ENCODE peak calls at places on chromosomes 11 and 22, in five cellular contexts. One of them, this sample, is unnamed.

GRCh38 chr22:25334091-25334490 is 114.7 kb downstream of the CRYBB2 start:
- DNase-seq in lung: peak
- DNase-seq in fibroblast of pulmonary artery: peak
- DNase-seq in cardiac muscle cell: peak
- DNase-seq in HCT116: peak
- DNase-seq in this sample: peak

GRCh38 chr22:36732609-36733008 is 29.1 kb upstream of the CACNG2 start:
- DNase-seq in lung: no peak
- DNase-seq in fibroblast of pulmonary artery: no peak
- DNase-seq in cardiac muscle cell: no peak
- DNase-seq in HCT116: no peak
- DNase-seq in this sample: no peak

GRCh38 chr11:78784321-78785061 is 209.8 kb upstream of the NARS2 start:
- DNase-seq in lung: no peak
- DNase-seq in fibroblast of pulmonary artery: peak
- DNase-seq in cardiac muscle cell: peak
- DNase-seq in HCT116: no peak
- DNase-seq in this sample: peak

GRCh38 chr11:127050141-127050632 is 49.6 kb upstream of the KIRREL3 start:
- DNase-seq in lung: no peak
- DNase-seq in fibroblast of pulmonary artery: no peak
- DNase-seq in cardiac muscle cell: no peak
- DNase-seq in HCT116: no peak
- DNase-seq in this sample: no peak

GRCh38 chr11:28529046-28529445 is 420.9 kb downstream of the METTL15 start:
- DNase-seq in lung: no peak
- DNase-seq in fibroblast of pulmonary artery: no peak
- DNase-seq in cardiac muscle cell: peak
- DNase-seq in HCT116: no peak
- DNase-seq in this sample: peak

GRCh38 chr11:36411202-36411640 is 98.9 kb downstream of the TRAF6 start:
- DNase-seq in lung: peak
- DNase-seq in fibroblast of pulmonary artery: peak
- DNase-seq in cardiac muscle cell: peak
- DNase-seq in HCT116: no peak
- DNase-seq in this sample: no peak

GRCh38 chr11:83736689-83737088 is 450.5 kb upstream of the CCDC90B start:
- DNase-seq in lung: no peak
- DNase-seq in fibroblast of pulmonary artery: no peak
- DNase-seq in cardiac muscle cell: no peak
- DNase-seq in HCT116: no peak
- DNase-seq in this sample: no peak

GRCh38 chr11:104625246-104625645 is 273.0 kb downstream of the CASP12 start:
- DNase-seq in lung: no peak
- DNase-seq in fibroblast of pulmonary artery: peak
- DNase-seq in cardiac muscle cell: peak
- DNase-seq in HCT116: no peak
- DNase-seq in this sample: peak

GRCh38 chr11:1400168-1401000 is 10.7 kb downstream of the BRSK2 start:
- DNase-seq in lung: no peak
- DNase-seq in fibroblast of pulmonary artery: no peak
- DNase-seq in cardiac muscle cell: no peak
- DNase-seq in HCT116: no peak
- DNase-seq in this sample: no peak

GRCh38 chr22:19723165-19723989 is at the start of gene GP1BB:
- DNase-seq in lung: no peak
- DNase-seq in fibroblast of pulmonary artery: peak
- DNase-seq in cardiac muscle cell: peak
- DNase-seq in HCT116: no peak
- DNase-seq in this sample: no peak

GRCh38 chr11:91959411-91959810 is 265.2 kb upstream of the FAT3 start:
- DNase-seq in lung: no peak
- DNase-seq in fibroblast of pulmonary artery: no peak
- DNase-seq in cardiac muscle cell: no peak
- DNase-seq in HCT116: no peak
- DNase-seq in this sample: no peak

GRCh38 chr11:70247710-70248072 is 22.8 kb upstream of the PPFIA1 start:
- DNase-seq in lung: no peak
- DNase-seq in fibroblast of pulmonary artery: no peak
- DNase-seq in cardiac muscle cell: no peak
- DNase-seq in HCT116: no peak
- DNase-seq in this sample: no peak

GRCh38 chr22:24566899-24567511 is 11.2 kb downstream of the SNRPD3 start:
- DNase-seq in lung: no peak
- DNase-seq in fibroblast of pulmonary artery: no peak
- DNase-seq in cardiac muscle cell: peak
- DNase-seq in HCT116: no peak
- DNase-seq in this sample: no peak

GRCh38 chr11:34749666-34750659 is 129.1 kb downstream of the EHF start:
- DNase-seq in lung: peak
- DNase-seq in fibroblast of pulmonary artery: peak
- DNase-seq in cardiac muscle cell: peak
- DNase-seq in HCT116: no peak
- DNase-seq in this sample: peak

GRCh38 chr11:83612891-83613766 is 327.0 kb upstream of the CCDC90B start:
- DNase-seq in lung: no peak
- DNase-seq in fibroblast of pulmonary artery: no peak
- DNase-seq in cardiac muscle cell: no peak
- DNase-seq in HCT116: no peak
- DNase-seq in this sample: no peak

GRCh38 chr22:44549021-44549420 is 51.0 kb upstream of the RTL6 start:
- DNase-seq in lung: no peak
- DNase-seq in fibroblast of pulmonary artery: no peak
- DNase-seq in cardiac muscle cell: no peak
- DNase-seq in HCT116: no peak
- DNase-seq in this sample: no peak

GRCh38 chr11:96167233-96167632 is 175.8 kb downstream of the MAML2 start:
- DNase-seq in lung: no peak
- DNase-seq in fibroblast of pulmonary artery: no peak
- DNase-seq in cardiac muscle cell: no peak
- DNase-seq in HCT116: no peak
- DNase-seq in this sample: no peak

GRCh38 chr11:115660072-115660805 is 156.0 kb upstream of the CADM1 start:
- DNase-seq in lung: no peak
- DNase-seq in fibroblast of pulmonary artery: no peak
- DNase-seq in cardiac muscle cell: no peak
- DNase-seq in HCT116: no peak
- DNase-seq in this sample: no peak

GRCh38 chr11:64146036-64146943 is 19.6 kb downstream of the MACROD1 start:
- DNase-seq in lung: peak
- DNase-seq in fibroblast of pulmonary artery: peak
- DNase-seq in cardiac muscle cell: peak
- DNase-seq in HCT116: peak
- DNase-seq in this sample: peak

GRCh38 chr11:133830931-133831907 is 14.1 kb downstream of the SPATA19 start:
- DNase-seq in lung: no peak
- DNase-seq in fibroblast of pulmonary artery: no peak
- DNase-seq in cardiac muscle cell: no peak
- DNase-seq in HCT116: no peak
- DNase-seq in this sample: no peak

GRCh38 chr11:1640076-1640946 is 10.7 kb downstream of the KRTAP5-5 start:
- DNase-seq in lung: no peak
- DNase-seq in fibroblast of pulmonary artery: peak
- DNase-seq in cardiac muscle cell: peak
- DNase-seq in HCT116: no peak
- DNase-seq in this sample: peak

GRCh38 chr22:27170491-27170890 is 513.1 kb downstream of the MIAT start:
- DNase-seq in lung: no peak
- DNase-seq in fibroblast of pulmonary artery: peak
- DNase-seq in cardiac muscle cell: peak
- DNase-seq in HCT116: peak
- DNase-seq in this sample: peak

GRCh38 chr11:128210148-128210940 is 377.0 kb downstream of the ETS1 start:
- DNase-seq in lung: peak
- DNase-seq in fibroblast of pulmonary artery: peak
- DNase-seq in cardiac muscle cell: peak
- DNase-seq in HCT116: peak
- DNase-seq in this sample: peak

GRCh38 chr22:48901324-48901723 is 926.3 kb downstream of the BRD1 start:
- DNase-seq in lung: no peak
- DNase-seq in fibroblast of pulmonary artery: no peak
- DNase-seq in cardiac muscle cell: no peak
- DNase-seq in HCT116: no peak
- DNase-seq in this sample: no peak

GRCh38 chr11:106925245-106925644 is 93.0 kb downstream of the GUCY1A2 start:
- DNase-seq in lung: no peak
- DNase-seq in fibroblast of pulmonary artery: no peak
- DNase-seq in cardiac muscle cell: no peak
- DNase-seq in HCT116: no peak
- DNase-seq in this sample: no peak

GRCh38 chr11:45333023-45333422 is 46.9 kb upstream of the SYT13 start:
- DNase-seq in lung: no peak
- DNase-seq in fibroblast of pulmonary artery: peak
- DNase-seq in cardiac muscle cell: peak
- DNase-seq in HCT116: no peak
- DNase-seq in this sample: peak

GRCh38 chr11:119624102-119624615 is 104.8 kb downstream of the NECTIN1 start:
- DNase-seq in lung: no peak
- DNase-seq in fibroblast of pulmonary artery: no peak
- DNase-seq in cardiac muscle cell: no peak
- DNase-seq in HCT116: no peak
- DNase-seq in this sample: no peak

GRCh38 chr22:36008565-36008964 is 20.1 kb downstream of the RBFOX2 start:
- DNase-seq in lung: no peak
- DNase-seq in fibroblast of pulmonary artery: no peak
- DNase-seq in cardiac muscle cell: no peak
- DNase-seq in HCT116: no peak
- DNase-seq in this sample: no peak

GRCh38 chr11:72239296-72239848 is 4.6 kb downstream of the PHOX2A start:
- DNase-seq in lung: peak
- DNase-seq in fibroblast of pulmonary artery: peak
- DNase-seq in cardiac muscle cell: peak
- DNase-seq in HCT116: no peak
- DNase-seq in this sample: peak

GRCh38 chr11:1751521-1751921 is 1.1 kb upstream of the IFITM10 start:
- DNase-seq in lung: no peak
- DNase-seq in fibroblast of pulmonary artery: no peak
- DNase-seq in cardiac muscle cell: no peak
- DNase-seq in HCT116: no peak
- DNase-seq in this sample: no peak

GRCh38 chr11:1448166-1448825 is 38.3 kb downstream of the MOB2 start:
- DNase-seq in lung: no peak
- DNase-seq in fibroblast of pulmonary artery: no peak
- DNase-seq in cardiac muscle cell: no peak
- DNase-seq in HCT116: no peak
- DNase-seq in this sample: no peak

GRCh38 chr22:37747090-37747714 is 50.4 kb downstream of the TRIOBP start:
- DNase-seq in lung: no peak
- DNase-seq in fibroblast of pulmonary artery: peak
- DNase-seq in cardiac muscle cell: peak
- DNase-seq in HCT116: no peak
- DNase-seq in this sample: peak

GRCh38 chr11:79971255-79971654 is 530.4 kb upstream of the TENM4 start:
- DNase-seq in lung: no peak
- DNase-seq in fibroblast of pulmonary artery: no peak
- DNase-seq in cardiac muscle cell: no peak
- DNase-seq in HCT116: no peak
- DNase-seq in this sample: no peak

GRCh38 chr11:121206810-121207209 is 85.8 kb upstream of the SC5D start:
- DNase-seq in lung: no peak
- DNase-seq in fibroblast of pulmonary artery: no peak
- DNase-seq in cardiac muscle cell: no peak
- DNase-seq in HCT116: no peak
- DNase-seq in this sample: no peak
- TF ChIP-seq CTCF in lung: no peak
- TF ChIP-seq CTCF in fibroblast of pulmonary artery: no peak
- TF ChIP-seq CTCF in cardiac muscle cell: no peak
- TF ChIP-seq CTCF in HCT116: no peak
- TF ChIP-seq CTCF in this sample: no peak

GRCh38 chr11:111574373-111575230 is 27.6 kb upstream of the SIK2 start:
- DNase-seq in lung: no peak
- DNase-seq in fibroblast of pulmonary artery: no peak
- DNase-seq in cardiac muscle cell: no peak
- DNase-seq in HCT116: no peak
- DNase-seq in this sample: no peak
- H3K4me3 ChIP-seq in lung: no peak
- H3K4me3 ChIP-seq in fibroblast of pulmonary artery: no peak
- H3K4me3 ChIP-seq in cardiac muscle cell: no peak
- H3K4me3 ChIP-seq in HCT116: no peak
- H3K4me3 ChIP-seq in this sample: no peak

DNA sequence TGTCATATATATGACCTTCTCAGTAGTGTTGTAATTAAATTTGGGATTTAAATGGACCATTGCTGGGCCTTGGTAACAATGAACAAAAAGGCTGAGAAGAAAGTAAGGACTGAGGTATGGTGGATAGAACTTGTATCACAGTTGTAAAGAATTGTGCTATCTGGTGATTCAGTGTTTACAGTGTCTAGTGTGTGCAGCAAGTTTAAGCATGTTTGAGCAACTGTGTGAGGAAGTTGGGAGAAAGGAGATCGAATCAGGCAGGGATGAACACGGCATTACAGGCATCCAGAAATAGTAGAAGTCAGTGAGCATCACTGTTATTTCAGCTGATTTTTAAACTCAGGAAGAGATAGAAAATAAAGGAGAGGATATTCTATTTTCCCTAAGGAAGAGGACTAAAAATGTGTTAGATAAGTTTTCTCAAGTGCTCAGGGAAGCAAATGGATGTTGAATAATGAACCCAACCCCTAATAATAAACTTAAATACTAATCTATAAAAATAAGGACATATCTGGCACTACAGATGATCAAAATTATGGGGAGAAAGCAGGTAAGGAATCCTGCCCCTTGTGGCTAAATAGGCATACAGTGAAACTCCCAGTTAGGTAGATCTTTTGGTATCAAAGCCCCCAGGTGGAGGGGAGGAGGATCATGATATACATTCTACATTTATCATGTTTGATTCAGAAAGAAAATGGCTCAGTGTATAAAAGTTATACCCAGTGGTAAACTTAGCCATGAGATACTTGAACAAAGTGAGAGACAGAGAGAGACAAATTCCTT is 361.0 kb upstream of the ANO3 start:
- DNase-seq in lung: no peak
- DNase-seq in fibroblast of pulmonary artery: no peak
- DNase-seq in cardiac muscle cell: no peak
- DNase-seq in HCT116: no peak
- DNase-seq in this sample: no peak
- TF ChIP-seq CTCF in lung: no peak
- TF ChIP-seq CTCF in fibroblast of pulmonary artery: peak
- TF ChIP-seq CTCF in cardiac muscle cell: no peak
- TF ChIP-seq CTCF in HCT116: peak
- TF ChIP-seq CTCF in this sample: peak

DNA sequence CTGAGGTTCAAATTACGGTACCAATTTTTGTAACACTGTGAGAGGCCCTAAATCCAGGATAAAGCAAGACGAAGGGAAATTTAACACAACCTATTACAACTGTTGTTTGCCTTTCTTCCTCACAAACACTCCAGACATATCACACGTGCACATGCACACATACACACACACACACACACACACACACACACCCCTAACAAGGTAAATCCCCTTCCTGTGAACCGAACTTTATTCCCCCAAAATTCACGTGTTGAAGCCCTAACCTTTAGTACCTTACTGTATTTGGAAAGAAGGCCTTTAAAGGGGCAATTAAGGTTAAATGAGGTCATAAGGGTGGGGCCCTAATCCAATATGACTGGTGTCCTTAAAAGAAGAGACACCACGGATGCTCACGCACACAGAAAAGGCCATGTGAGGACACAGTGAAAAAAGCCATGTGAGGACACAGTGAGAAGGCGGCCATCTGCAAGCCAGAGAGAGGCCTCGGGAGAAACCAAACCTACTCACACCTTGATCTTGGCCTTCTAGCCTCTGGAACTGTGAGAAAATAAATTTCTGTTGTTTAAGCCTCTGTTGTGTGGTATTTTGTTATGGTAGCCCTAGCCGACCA is 1.8 kb downstream of the SERGEF start:
- DNase-seq in lung: no peak
- DNase-seq in fibroblast of pulmonary artery: no peak
- DNase-seq in cardiac muscle cell: no peak
- DNase-seq in HCT116: no peak
- DNase-seq in this sample: no peak
- H3K4me3 ChIP-seq in lung: no peak
- H3K4me3 ChIP-seq in fibroblast of pulmonary artery: no peak
- H3K4me3 ChIP-seq in cardiac muscle cell: no peak
- H3K4me3 ChIP-seq in HCT116: no peak
- H3K4me3 ChIP-seq in this sample: no peak

This sample was measured in cardiac fibroblast.